ENCODE peak calls at places on chromosomes 3 and 15, in six cellular contexts. C, J, B, O, A and P are unnamed samples.

GRCh38 chr15:77538793-77539487 is 93.8 kb downstream of the LINGO1 start:
- DNase-seq in O (no peak), B (no peak), J (no peak), A (no peak), C (no peak), P (no peak)

GRCh38 chr3:190180268-190180667 is 59.6 kb upstream of the P3H2 start:
- DNase-seq in J (peak; percentile 57), C (no peak), O (no peak), A (no peak), B (no peak), P (no peak)

GRCh38 chr15:100721758-100722550 is 119.6 kb downstream of the ASB7 start:
- DNase-seq in B (peak; percentile 75), O (peak; percentile 85), C (no peak), J (peak; percentile 96), A (no peak), P (no peak)

GRCh38 chr15:43776101-43776717 is 557 bp downstream of the ELL3 start:
- DNase-seq in O (no peak), B (no peak), J (peak; percentile 8), A (no peak), C (no peak), P (peak; percentile 15)

GRCh38 chr3:15055019-15055557 is 10.0 kb downstream of the MRPS25 start:
- DNase-seq in C (no peak), B (no peak), A (no peak), J (peak; percentile 60), O (no peak), P (peak; percentile 50)

GRCh38 chr15:57611938-57612337 is 20.2 kb downstream of the MYZAP start:
- DNase-seq in J (peak; percentile 58), A (no peak), C (no peak), B (no peak), O (peak; percentile 53), P (no peak)

GRCh38 chr3:58572634-58573230 is 4.5 kb downstream of the FAM107A start:
- DNase-seq in O (no peak), J (no peak), B (no peak), C (no peak), A (no peak), P (no peak)

GRCh38 chr3:45557886-45558285 is 36.7 kb upstream of the LIMD1 start:
- DNase-seq in O (no peak), J (no peak), A (no peak), B (no peak), C (no peak), P (no peak)

GRCh38 chr3:10602769-10603768 is 97.7 kb upstream of the ATP2B2 start:
- DNase-seq in O (no peak), C (no peak), A (peak; percentile 83), B (no peak), J (no peak), P (peak; percentile 86)